ENCODE peak calls at places on chromosomes 6 and 20, in seven cellular contexts. I is aorta; W is heart right ventricle; J is mammary epithelial cell; K is PC-9; N is CD8-positive, alpha-beta memory T cell; F is CD8-positive, alpha-beta T cell. C is an unnamed sample.

GRCh38 chr6:154937306-154938244 is 57.5 kb upstream of the TIAM2 start:
- DNase-seq in I (no peak), W (no peak), J (no peak), K (no peak), N (no peak), F (no peak), C (no peak)

GRCh38 chr6:8400663-8401062 is 34.7 kb downstream of the SLC35B3 start:
- DNase-seq in I (no peak), W (no peak), J (peak), K (no peak), N (no peak), F (no peak), C (no peak)

GRCh38 chr6:116268589-116269293 is 11.0 kb downstream of the TSPYL1 start:
- DNase-seq in I (no peak), W (no peak), J (peak), K (no peak), N (no peak), F (no peak), C (no peak)

GRCh38 chr20:12999201-12999600 is 9.6 kb upstream of the SPTLC3 start:
- DNase-seq in I (no peak), W (no peak), J (no peak), K (no peak), N (no peak), F (no peak), C (no peak)

GRCh38 chr6:32885698-32886286 is 31.8 kb downstream of the PSMB9 start:
- DNase-seq in I (no peak), W (no peak), J (peak), K (no peak), N (no peak), F (no peak), C (no peak)

GRCh38 chr6:142566628-142567396 is 265.0 kb downstream of the ADGRG6 start:
- DNase-seq in I (no peak), W (no peak), J (peak), K (peak), N (peak), F (peak), C (no peak)

GRCh38 chr6:55450007-55450406 is 122.7 kb downstream of the GFRAL start:
- DNase-seq in I (no peak), W (no peak), J (no peak), K (no peak), N (no peak), F (no peak), C (no peak)

GRCh38 chr6:149334201-149334600 is 16.7 kb downstream of the TAB2 start:
- DNase-seq in I (no peak), W (no peak), J (peak), K (no peak), N (no peak), F (no peak), C (peak)

GRCh38 chr20:25389858-25390537 is 637 bp downstream of the ABHD12 start:
- DNase-seq in I (peak), W (peak), J (no peak), K (peak), N (peak), F (peak), C (no peak)

GRCh38 chr6:170210651-170211403 is 80.1 kb downstream of the DLL1 start:
- DNase-seq in I (no peak), W (no peak), J (no peak), K (no peak), N (no peak), F (no peak), C (no peak)

GRCh38 chr6:149844480-149844879 is 19.7 kb downstream of the LRP11 start:
- DNase-seq in I (no peak), W (no peak), J (no peak), K (no peak), N (no peak), F (no peak), C (no peak)

GRCh38 chr6:46044876-46045617 is 29.4 kb upstream of the CLIC5 start:
- DNase-seq in I (peak), W (no peak), J (peak), K (peak), N (no peak), F (no peak), C (peak)

GRCh38 chr6:156687875-156688549 is 89.2 kb upstream of the ARID1B start:
- DNase-seq in I (peak), W (peak), J (no peak), K (peak), N (no peak), F (no peak), C (no peak)

GRCh38 chr6:126650931-126651330 is 311.0 kb downstream of the CENPW start:
- DNase-seq in I (no peak), W (no peak), J (no peak), K (no peak), N (no peak), F (no peak), C (no peak)

GRCh38 chr6:46677314-46677654 is 10.4 kb upstream of the TDRD6 start:
- DNase-seq in I (no peak), W (no peak), J (no peak), K (no peak), N (no peak), F (no peak), C (no peak)

GRCh38 chr6:40492126-40492525 is 95.0 kb downstream of the LRFN2 start:
- DNase-seq in I (no peak), W (no peak), J (no peak), K (no peak), N (no peak), F (no peak), C (no peak)

GRCh38 chr6:22251331-22251730 is 45.5 kb downstream of the PRL start:
- DNase-seq in I (no peak), W (no peak), J (peak), K (no peak), N (no peak), F (no peak), C (no peak)

GRCh38 chr6:46437671-46438221 is 53.5 kb downstream of the RCAN2 start:
- DNase-seq in I (no peak), W (no peak), J (no peak), K (no peak), N (no peak), F (no peak), C (no peak)

GRCh38 chr6:126631343-126631742 is 291.4 kb downstream of the CENPW start:
- DNase-seq in I (no peak), W (no peak), J (no peak), K (no peak), N (no peak), F (no peak), C (no peak)

GRCh38 chr20:16064991-16065707 is 508.1 kb downstream of the KIF16B start:
- DNase-seq in I (no peak), W (no peak), J (no peak), K (no peak), N (no peak), F (no peak), C (no peak)

GRCh38 chr20:36571564-36572504 is 1.6 kb upstream of the TGIF2 start:
- DNase-seq in I (no peak), W (no peak), J (no peak), K (no peak), N (no peak), F (peak), C (no peak)

GRCh38 chr6:18178959-18179358 is 23.7 kb downstream of the KDM1B start:
- DNase-seq in I (no peak), W (no peak), J (no peak), K (no peak), N (no peak), F (no peak), C (no peak)

GRCh38 chr6:100181309-100181708 is 187.3 kb upstream of the MCHR2 start:
- DNase-seq in I (no peak), W (no peak), J (no peak), K (no peak), N (no peak), F (no peak), C (no peak)

GRCh38 chr6:27241443-27241842 is 6.1 kb upstream of the PRSS16 start:
- DNase-seq in I (no peak), W (no peak), J (no peak), K (no peak), N (no peak), F (no peak), C (peak)

GRCh38 chr6:136051140-136051775 is 198.9 kb downstream of the MTFR2 start:
- DNase-seq in I (no peak), W (no peak), J (no peak), K (no peak), N (no peak), F (no peak), C (no peak)

GRCh38 chr6:21750479-21751018 is 157.0 kb downstream of the SOX4 start:
- DNase-seq in I (no peak), W (no peak), J (no peak), K (no peak), N (no peak), F (no peak), C (no peak)

GRCh38 chr6:21738180-21739094 is 144.9 kb downstream of the SOX4 start:
- DNase-seq in I (no peak), W (no peak), J (no peak), K (peak), N (no peak), F (no peak), C (no peak)

GRCh38 chr6:97995158-97995557 is 712.1 kb upstream of the MMS22L start:
- DNase-seq in I (no peak), W (no peak), J (no peak), K (no peak), N (no peak), F (no peak), C (no peak)

GRCh38 chr6:125966569-125966968 is 10.0 kb downstream of the HINT3 start:
- DNase-seq in I (no peak), W (no peak), J (no peak), K (no peak), N (no peak), F (no peak), C (no peak)

GRCh38 chr20:5785146-5785545 is 34.9 kb downstream of the SHLD1 start:
- DNase-seq in I (no peak), W (no peak), J (peak), K (no peak), N (no peak), F (no peak), C (peak)

GRCh38 chr20:5789827-5790226 is 39.6 kb downstream of the SHLD1 start:
- DNase-seq in I (no peak), W (no peak), J (no peak), K (no peak), N (no peak), F (no peak), C (no peak)

GRCh38 chr20:5784735-5785134 is 34.5 kb downstream of the SHLD1 start:
- DNase-seq in I (no peak), W (no peak), J (no peak), K (no peak), N (no peak), F (no peak), C (peak)

GRCh38 chr20:5788385-5788895 is 38.2 kb downstream of the SHLD1 start:
- DNase-seq in I (peak), W (peak), J (peak), K (peak), N (peak), F (peak), C (peak)

GRCh38 chr20:5786930-5787826 is 37.0 kb downstream of the SHLD1 start:
- DNase-seq in I (no peak), W (no peak), J (peak), K (no peak), N (no peak), F (no peak), C (no peak)
- H3K27ac ChIP-seq in I (no peak), W (peak), J (no peak), K (no peak), N (no peak), F (no peak), C (no peak)

GRCh38 chr20:53579581-53580375 is 13.9 kb downstream of the ZNF217 start:
- DNase-seq in I (no peak), W (no peak), J (peak), K (no peak), N (no peak), F (no peak), C (no peak)

GRCh38 chr20:53581444-53582311 is 12.0 kb downstream of the ZNF217 start:
- DNase-seq in I (peak), W (no peak), J (no peak), K (no peak), N (no peak), F (peak), C (no peak)

GRCh38 chr20:53580376-53581111 is 13.1 kb downstream of the ZNF217 start:
- DNase-seq in I (no peak), W (no peak), J (no peak), K (no peak), N (no peak), F (no peak), C (no peak)

GRCh38 chr20:53578492-53579222 is 15.0 kb downstream of the ZNF217 start:
- DNase-seq in I (no peak), W (no peak), J (peak), K (peak), N (peak), F (peak), C (no peak)

DNA sequence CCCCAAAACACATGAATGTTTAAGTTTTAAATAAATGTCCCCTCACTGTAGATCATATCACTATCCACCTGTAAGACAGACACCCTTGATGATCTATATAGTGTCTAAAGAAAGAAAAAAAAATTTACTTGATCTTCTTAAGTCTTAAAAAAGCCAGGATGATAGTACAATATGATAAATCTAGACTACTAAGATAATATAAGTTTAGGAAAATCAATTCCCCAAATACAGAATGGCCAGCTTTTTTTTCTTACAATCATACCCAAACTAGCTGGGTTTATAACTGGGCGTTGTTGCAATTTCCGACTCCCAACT is 14.4 kb downstream of the ZNF217 start:
- DNase-seq in I (no peak), W (no peak), J (no peak), K (no peak), N (no peak), F (no peak), C (no peak)
- H3K27ac ChIP-seq in I (no peak), W (peak), J (peak), K (peak), N (peak), F (peak), C (peak)

GRCh38 chr20:3171391-3172125 is 1.8 kb downstream of the LZTS3 start:
- DNase-seq in I (peak), W (no peak), J (no peak), K (no peak), N (no peak), F (no peak), C (no peak)

GRCh38 chr20:3172933-3173581 is at the start of gene LZTS3:
- DNase-seq in I (peak), W (peak), J (peak), K (peak), N (peak), F (peak), C (no peak)

GRCh38 chr20:3173582-3174441 is 463 bp upstream of the LZTS3 start:
- DNase-seq in I (peak), W (peak), J (peak), K (peak), N (peak), F (peak), C (no peak)

GRCh38 chr20:3174442-3175263 is 1.3 kb upstream of the LZTS3 start:
- DNase-seq in I (no peak), W (no peak), J (no peak), K (no peak), N (no peak), F (no peak), C (no peak)

GRCh38 chr20:3172126-3172932 is 1.0 kb downstream of the LZTS3 start:
- DNase-seq in I (peak), W (no peak), J (no peak), K (no peak), N (no peak), F (no peak), C (no peak)
- H3K27ac ChIP-seq in I (no peak), W (peak), J (no peak), K (no peak), N (peak), F (no peak), C (no peak)

GRCh38 chr6:15659181-15659580 is 3.6 kb downstream of the DTNBP1 start:
- DNase-seq in I (no peak), W (no peak), J (no peak), K (no peak), N (no peak), F (no peak), C (no peak)

GRCh38 chr6:15661815-15662245 is 998 bp downstream of the DTNBP1 start:
- DNase-seq in I (no peak), W (no peak), J (no peak), K (no peak), N (no peak), F (no peak), C (no peak)

GRCh38 chr6:15665237-15665636 is 2.4 kb upstream of the DTNBP1 start:
- DNase-seq in I (no peak), W (no peak), J (no peak), K (no peak), N (no peak), F (no peak), C (no peak)

GRCh38 chr6:15662246-15663056 is at the start of gene DTNBP1:
- DNase-seq in I (peak), W (peak), J (peak), K (peak), N (peak), F (peak), C (no peak)

DNA sequence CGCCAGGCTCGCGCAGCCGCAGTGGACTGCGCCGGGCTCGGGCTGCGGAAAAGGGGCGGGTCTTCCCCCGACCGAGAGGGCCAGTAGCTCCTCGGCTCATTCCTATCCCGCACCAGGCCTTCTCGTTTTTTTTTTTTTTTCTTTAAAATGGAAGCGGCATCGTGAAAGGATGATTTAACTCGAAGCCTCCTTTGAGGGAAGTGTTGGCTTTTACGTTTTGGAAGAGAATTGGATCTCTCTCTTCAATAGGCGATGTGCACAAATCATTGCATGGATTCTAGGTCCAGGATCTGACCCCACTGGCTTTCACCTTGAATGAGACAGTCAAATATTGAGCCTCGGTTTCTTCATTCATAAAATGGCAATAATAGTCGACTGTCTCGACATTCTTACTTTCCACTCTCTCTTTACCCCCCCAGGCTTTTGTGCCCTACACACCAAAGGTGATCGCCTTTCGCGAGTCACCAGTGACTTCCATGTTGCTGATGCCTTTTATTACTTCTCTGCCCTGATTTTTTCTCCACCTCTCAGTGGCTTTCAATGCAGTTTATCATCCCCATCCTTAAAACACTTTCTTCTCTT is 320 bp upstream of the DTNBP1 start:
- DNase-seq in I (no peak), W (no peak), J (no peak), K (no peak), N (no peak), F (no peak), C (no peak)
- H3K27ac ChIP-seq in I (no peak), W (peak), J (no peak), K (no peak), N (peak), F (peak), C (no peak)

GRCh38 chr20:19851863-19852262 is 93.8 kb downstream of the RIN2 start:
- DNase-seq in I (no peak), W (no peak), J (no peak), K (no peak), N (no peak), F (no peak), C (no peak)

GRCh38 chr20:19849341-19850189 is 91.5 kb downstream of the RIN2 start:
- DNase-seq in I (no peak), W (no peak), J (no peak), K (no peak), N (no peak), F (no peak), C (no peak)

GRCh38 chr20:19847383-19847782 is 89.3 kb downstream of the RIN2 start:
- DNase-seq in I (no peak), W (no peak), J (no peak), K (no peak), N (no peak), F (no peak), C (no peak)

GRCh38 chr20:19855426-19855825 is 97.4 kb downstream of the RIN2 start:
- DNase-seq in I (no peak), W (no peak), J (no peak), K (no peak), N (no peak), F (no peak), C (no peak)

DNA sequence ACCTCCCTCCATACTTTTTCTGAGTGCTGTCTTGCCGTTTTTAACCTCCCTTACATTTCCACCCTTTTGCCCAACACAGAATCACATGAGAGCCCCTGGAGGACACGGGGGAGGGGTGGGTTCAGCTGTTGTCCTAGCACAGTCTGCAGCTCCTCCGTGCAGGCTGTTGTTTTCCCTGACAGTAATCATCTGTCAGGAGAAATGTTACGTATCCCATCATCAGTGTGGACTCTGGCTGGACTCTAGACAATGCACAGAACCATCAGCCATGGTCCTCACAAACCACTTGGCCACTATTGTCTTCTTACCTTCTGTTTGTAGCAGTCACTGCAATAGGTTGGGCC is 92.1 kb downstream of the RIN2 start:
- DNase-seq in I (no peak), W (no peak), J (no peak), K (no peak), N (no peak), F (no peak), C (no peak)
- H3K27ac ChIP-seq in I (peak), W (peak), J (no peak), K (no peak), N (no peak), F (no peak), C (no peak)

GRCh38 chr20:50690979-50691584 is at the start of gene RIPOR3:
- DNase-seq in I (peak), W (peak), J (no peak), K (no peak), N (no peak), F (no peak), C (no peak)
- H3K27ac ChIP-seq in I (no peak), W (peak), J (no peak), K (no peak), N (peak), F (no peak), C (no peak)

DNA sequence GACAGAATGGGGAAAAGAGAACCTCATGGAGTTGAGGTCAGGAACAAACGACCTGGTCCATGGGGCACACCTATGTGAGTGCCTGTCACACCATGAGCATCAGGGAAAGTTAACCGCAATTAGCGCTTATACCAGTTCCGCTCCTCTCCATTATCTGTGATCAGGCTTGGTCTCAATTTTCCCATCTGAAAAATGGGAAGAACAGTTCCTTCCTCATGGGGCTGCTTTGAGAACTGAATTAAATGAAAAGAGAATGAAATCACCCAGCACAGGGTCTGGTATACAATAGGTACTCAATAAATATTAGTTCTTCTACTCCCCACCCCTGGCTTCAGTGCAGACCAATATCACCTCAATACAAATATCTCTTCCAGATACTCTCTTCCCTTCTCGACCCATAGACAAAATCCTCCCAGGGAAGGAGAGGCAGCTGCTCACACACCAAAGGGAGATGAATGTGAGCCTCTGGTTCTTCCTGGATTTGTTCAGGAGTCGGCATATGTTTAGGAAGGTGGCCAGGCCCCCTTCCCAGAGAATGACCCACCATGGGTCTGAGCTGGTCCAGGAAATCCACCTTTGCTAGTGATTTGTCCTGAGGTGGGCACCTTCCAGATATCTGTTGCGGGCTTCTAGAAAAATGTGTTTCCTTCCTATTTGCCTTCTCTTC is 2.4 kb upstream of the PTGIS start:
- DNase-seq in I (no peak), W (no peak), J (no peak), K (no peak), N (no peak), F (no peak), C (no peak)
- H3K27ac ChIP-seq in I (peak), W (peak), J (no peak), K (no peak), N (no peak), F (no peak), C (no peak)

C was measured in epithelial cell of prostate.